ENCODE peak calls at places on chromosomes 12 and 14, in four cellular contexts. X is HCT116, Q is H9, N is hepatocyte. P is an unnamed sample.
A peak's percentile ranks its signal among the peaks of the same experiment; 100 is the strongest.

GRCh38 chr14:95133282-95133681 is 24.0 kb downstream of the DICER1 start:
- DNase-seq in X (no peak), Q (no peak), N (no peak), P (no peak)

GRCh38 chr12:4829793-4830162 is 79.9 kb upstream of the KCNA1 start:
- DNase-seq in X (no peak), Q (no peak), N (no peak), P (no peak)

GRCh38 chr14:71467419-71467818 is 464.8 kb upstream of the RGS6 start:
- DNase-seq in X (no peak), Q (no peak), N (no peak), P (no peak)

GRCh38 chr14:23566782-23567185 is 807 bp downstream of the AP1G2 start:
- DNase-seq in X (no peak), Q (no peak), N (no peak), P (no peak)

GRCh38 chr14:97408937-97409860 is 612.0 kb downstream of the VRK1 start:
- DNase-seq in X (no peak), Q (no peak), N (no peak), P (peak; percentile 27)

GRCh38 chr12:129911437-129912049 is 7.7 kb upstream of the TMEM132D start:
- DNase-seq in X (no peak), Q (peak; percentile 85), N (peak; percentile 84), P (no peak)

GRCh38 chr12:104136577-104136976 is 1.4 kb downstream of the NFYB start:
- DNase-seq in X (no peak), Q (no peak), N (no peak), P (no peak)

GRCh38 chr12:97426485-97427116 is 36.0 kb upstream of the RMST start:
- DNase-seq in X (no peak), Q (peak; percentile 41), N (no peak), P (no peak)

GRCh38 chr14:75427482-75428229 is at the start of gene JDP2:
- DNase-seq in X (peak; percentile 22), Q (peak; percentile 78), N (peak; percentile 93), P (no peak)

GRCh38 chr14:56811596-56812363 is 1.5 kb upstream of the OTX2 start:
- DNase-seq in X (no peak), Q (peak; percentile 74), N (no peak), P (no peak)

GRCh38 chr12:75721790-75722189 is 210.4 kb upstream of the KRR1 start:
- DNase-seq in X (no peak), Q (no peak), N (no peak), P (no peak)

GRCh38 chr12:86081798-86082197 is 174.4 kb downstream of the MGAT4C start:
- DNase-seq in X (no peak), Q (no peak), N (no peak), P (no peak)

GRCh38 chr12:116194935-116195431 is 82.5 kb downstream of the MED13L start:
- DNase-seq in X (no peak), Q (no peak), N (no peak), P (peak; percentile 79)

GRCh38 chr14:23640524-23641141 is 4.5 kb downstream of the DHRS2 start:
- DNase-seq in X (no peak), Q (peak; percentile 49), N (peak; percentile 53), P (no peak)

GRCh38 chr12:805022-805632 is 52.7 kb downstream of the WNK1 start:
- DNase-seq in X (no peak), Q (no peak), N (no peak), P (no peak)

GRCh38 chr12:45893240-45893639 is 97.1 kb downstream of the SCAF11 start:
- DNase-seq in X (peak; percentile 10), Q (peak; percentile 53), N (no peak), P (no peak)

GRCh38 chr12:1217191-1217949 is 226.3 kb downstream of the ERC1 start:
- DNase-seq in X (no peak), Q (no peak), N (no peak), P (no peak)

GRCh38 chr12:18864900-18865561 is 127.1 kb downstream of the CAPZA3 start:
- DNase-seq in X (no peak), Q (no peak), N (peak; percentile 8), P (no peak)

GRCh38 chr14:23114669-23115491 is 4.2 kb downstream of the CEBPE start:
- DNase-seq in X (peak; percentile 42), Q (no peak), N (peak; percentile 40), P (no peak)

GRCh38 chr12:1592444-1593231 is 1.7 kb downstream of the FBXL14 start:
- DNase-seq in X (no peak), Q (peak; percentile 62), N (peak; percentile 48), P (no peak)

GRCh38 chr14:32366256-32366655 is 37.2 kb downstream of the AKAP6 start:
- DNase-seq in X (no peak), Q (no peak), N (peak; percentile 31), P (no peak)
- H3K4me2 ChIP-seq in X (no peak overlapping the region), Q (no peak overlapping the region), N (no peak overlapping the region), P (no peak overlapping the region)

GRCh38 chr14:67694791-67695393 is 672 bp downstream of the RDH11 start:
- DNase-seq in X (peak; percentile 95), Q (peak; percentile 93), N (peak; percentile 92), P (peak; percentile 76)
- H3K4me2 ChIP-seq in X (peak overlapping the region; percentile 85), Q (peak overlapping the region; percentile 85), N (peak overlapping the region; percentile 76), P (peak overlapping the region; percentile 63)

GRCh38 chr14:59964251-59965007 is 44.5 kb downstream of the LRRC9 start:
- DNase-seq in X (no peak), Q (no peak), N (no peak), P (no peak)

DNA sequence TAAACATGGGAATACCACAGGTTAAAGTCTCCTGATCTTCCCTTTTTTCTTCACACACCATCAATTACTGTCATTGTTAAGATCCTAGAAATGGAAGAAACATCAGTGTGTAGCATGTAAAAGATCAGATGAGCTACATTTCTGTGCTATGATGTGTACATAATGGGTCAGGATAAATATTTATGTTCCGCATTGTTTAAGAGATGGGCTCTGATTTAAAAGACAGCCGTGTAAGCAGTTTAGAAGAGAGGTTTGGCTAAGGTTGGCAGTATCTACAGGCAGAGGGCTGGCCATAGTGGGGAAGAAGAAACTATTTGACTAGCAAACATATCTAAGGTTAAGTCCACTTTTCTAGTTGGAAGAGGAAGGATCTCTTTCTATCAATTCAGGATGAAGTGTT is 49.4 kb downstream of the LRRC9 start:
- DNase-seq in X (no peak), Q (no peak), N (no peak), P (no peak)
- H3K4me2 ChIP-seq in X (no peak overlapping the region), Q (no peak overlapping the region), N (no peak overlapping the region), P (no peak overlapping the region)

GRCh38 chr14:92719421-92719820 is 29.0 kb downstream of the LGMN start:
- DNase-seq in X (no peak), Q (no peak), N (no peak), P (no peak)
- H3K4me2 ChIP-seq in X (no peak overlapping the region), Q (no peak overlapping the region), N (peak overlapping the region; percentile 16), P (no peak overlapping the region)

DNA sequence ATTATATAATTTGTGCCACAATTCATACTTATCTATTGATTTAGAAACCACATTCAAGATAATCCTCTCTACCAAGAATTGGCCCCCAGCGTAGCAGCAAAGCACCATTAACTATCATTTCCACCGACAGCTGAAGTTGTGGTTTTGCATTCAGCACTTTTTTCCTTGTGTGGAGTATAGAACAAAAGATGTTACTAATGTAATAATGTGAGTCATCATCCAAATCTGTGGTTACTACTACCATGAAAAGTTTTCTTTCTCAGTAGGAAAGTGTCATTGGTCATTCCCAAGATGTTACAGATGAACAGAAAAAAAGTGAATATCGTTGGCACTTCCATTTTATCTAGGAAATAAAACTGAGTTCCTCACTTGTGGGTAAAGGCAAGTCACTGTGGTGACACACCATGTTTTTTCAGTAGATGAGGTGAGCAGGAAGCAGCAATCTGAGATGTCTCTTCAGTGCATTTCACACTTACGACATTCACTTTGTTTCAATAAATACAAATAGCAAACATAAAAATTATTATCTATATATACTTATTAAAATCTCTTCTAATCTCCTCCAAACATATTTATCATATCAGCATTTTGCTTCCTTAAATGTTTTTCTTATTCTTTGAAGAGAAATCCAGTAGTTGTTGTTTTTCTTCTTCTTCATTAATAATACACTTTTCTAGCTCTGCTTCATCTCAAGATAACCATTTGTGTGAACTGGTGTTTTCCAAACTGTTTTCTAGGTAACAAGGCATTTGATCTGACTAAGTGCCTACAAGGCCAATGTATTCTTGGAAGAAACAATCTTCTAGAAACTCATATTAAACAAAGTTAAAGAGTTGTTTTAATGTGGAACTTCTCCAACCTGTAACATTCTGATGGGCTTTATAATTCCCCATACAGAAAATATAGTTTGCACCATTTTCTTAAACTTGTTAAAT is 30.5 kb upstream of the IFNG start:
- DNase-seq in X (peak; percentile 13), Q (no peak), N (no peak), P (no peak)
- H3K4me2 ChIP-seq in X (peak overlapping the region; percentile 30), Q (no peak overlapping the region), N (no peak overlapping the region), P (no peak overlapping the region)

GRCh38 chr12:101604132-101604531 is 9.4 kb downstream of the MYBPC1 start:
- DNase-seq in X (no peak), Q (no peak), N (no peak), P (peak; percentile 7)

GRCh38 chr12:101607894-101608293 is 13.1 kb downstream of the MYBPC1 start:
- DNase-seq in X (no peak), Q (no peak), N (no peak), P (no peak)

GRCh38 chr12:101609198-101609597 is 14.4 kb downstream of the MYBPC1 start:
- DNase-seq in X (no peak), Q (no peak), N (no peak), P (no peak)

GRCh38 chr12:101612162-101612916 is 17.6 kb downstream of the MYBPC1 start:
- DNase-seq in X (no peak), Q (no peak), N (no peak), P (no peak)

DNA sequence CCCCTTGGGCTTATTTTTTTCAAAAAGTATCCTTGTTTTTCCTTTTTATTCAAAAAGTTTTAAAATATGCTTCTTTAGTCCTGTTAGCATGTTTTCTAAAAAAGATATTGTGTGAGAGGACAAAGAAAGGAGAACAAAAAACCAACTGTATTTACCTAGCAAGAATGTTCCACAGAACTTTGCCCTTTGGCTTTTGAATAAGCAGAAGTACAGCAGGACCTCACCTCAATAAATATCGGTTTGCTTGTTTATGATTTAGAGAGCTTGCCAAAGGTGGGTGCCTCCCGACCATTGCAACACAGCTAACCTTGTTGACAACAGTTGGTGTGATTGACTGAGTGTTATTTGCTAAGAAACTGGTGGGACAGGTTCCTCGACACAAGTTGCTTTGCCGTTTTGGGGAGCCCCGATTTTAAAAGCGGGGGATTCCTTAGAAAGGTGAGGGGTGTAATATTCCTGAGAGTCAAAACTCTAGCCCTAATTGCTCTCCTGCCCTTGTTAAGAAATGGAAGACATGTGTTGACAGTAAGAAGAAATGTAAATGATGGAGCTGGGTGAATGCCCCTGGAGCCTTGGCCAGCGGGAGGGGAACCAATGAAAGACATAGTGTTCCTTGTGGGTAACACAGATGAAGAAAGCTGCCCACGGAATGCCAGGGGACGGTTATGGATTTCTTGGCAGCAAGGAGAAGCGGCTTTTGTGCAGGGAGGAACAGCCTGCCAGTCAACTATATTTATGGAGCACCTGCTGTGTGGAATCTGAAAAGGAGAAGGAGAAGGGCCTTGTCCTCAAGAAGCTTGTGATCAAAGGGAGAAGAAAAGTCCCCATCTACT is 13.7 kb downstream of the MYBPC1 start:
- DNase-seq in X (no peak), Q (no peak), N (peak; percentile 62), P (no peak)
- H3K4me2 ChIP-seq in X (no peak overlapping the region), Q (no peak overlapping the region), N (peak overlapping the region; percentile 54), P (no peak overlapping the region)

P was measured in GM12878.